ENCODE peak calls at places on chromosomes 4 and X, in eight cellular contexts. F, O, X, I, Y, C, Z and V are unnamed samples. For H3K4me1, the result is how much of the 10 kb centered on the place peaks cover.

GRCh38 chr4:146247356-146247755 is 33.0 kb downstream of the REELD1 start:
- DNase-seq in F (no peak), O (no peak), X (no peak), I (no peak), Y (no peak), C (no peak), Z (no peak), V (no peak)

GRCh38 chrX:8144925-8145324 is 26.1 kb downstream of the VCX2 start:
- DNase-seq in F (no peak), O (no peak), X (no peak), I (no peak), Y (no peak), C (no peak), Z (no peak), V (no peak)

GRCh38 chr4:186685744-186686143 is 37.9 kb downstream of the FAT1 start:
- DNase-seq in F (peak), O (no peak), X (no peak), I (peak), Y (no peak), C (no peak), Z (no peak), V (no peak)

GRCh38 chr4:113773756-113774155 is 12.2 kb upstream of the CAMK2D start:
- DNase-seq in F (no peak), O (no peak), X (no peak), I (no peak), Y (no peak), C (no peak), Z (no peak), V (no peak)

GRCh38 chr4:165207016-165207430 is 338 bp upstream of the KLHL2 start:
- DNase-seq in F (peak), O (no peak), X (no peak), I (no peak), Y (peak), C (peak), Z (no peak), V (peak)

GRCh38 chr4:158170691-158171455 is 2.0 kb downstream of the GASK1B start:
- DNase-seq in F (no peak), O (peak), X (no peak), I (no peak), Y (peak), C (peak), Z (peak), V (peak)

GRCh38 chrX:20046864-20047263 is 56.0 kb upstream of the BCLAF3 start:
- DNase-seq in F (no peak), O (no peak), X (no peak), I (no peak), Y (no peak), C (no peak), Z (no peak), V (no peak)

GRCh38 chrX:19017271-19017670 is 33.4 kb upstream of the PHKA2 start:
- DNase-seq in F (peak), O (peak), X (no peak), I (no peak), Y (peak), C (no peak), Z (no peak), V (no peak)

GRCh38 chr4:76504613-76505465 is 69.8 kb downstream of the SHROOM3 start:
- DNase-seq in F (peak), O (peak), X (no peak), I (peak), Y (no peak), C (no peak), Z (no peak), V (no peak)

GRCh38 chr4:75997946-75998345 is 7.2 kb upstream of the SDAD1 start:
- DNase-seq in F (no peak), O (no peak), X (no peak), I (no peak), Y (no peak), C (no peak), Z (no peak), V (no peak)

GRCh38 chrX:68504237-68504636 is 5.4 kb downstream of the YIPF6 start:
- DNase-seq in F (peak), O (no peak), X (no peak), I (no peak), Y (no peak), C (no peak), Z (no peak), V (no peak)

GRCh38 chrX:69603566-69604194 is 12.2 kb upstream of the EDA start:
- DNase-seq in F (no peak), O (no peak), X (no peak), I (no peak), Y (no peak), C (peak), Z (no peak), V (no peak)

GRCh38 chr4:107736924-107737448 is 17.0 kb upstream of the PAPSS1 start:
- DNase-seq in F (peak), O (peak), X (no peak), I (peak), Y (no peak), C (no peak), Z (no peak), V (no peak)

GRCh38 chrX:49186125-49187027 is at the start of gene PRICKLE3:
- DNase-seq in F (peak), O (peak), X (peak), I (no peak), Y (peak), C (peak), Z (peak), V (peak)
- TF ChIP-seq POLR2A in F (peak), O (peak), X (no peak), I (no peak), Y (no peak), C (peak), Z (peak), V (peak)

DNA sequence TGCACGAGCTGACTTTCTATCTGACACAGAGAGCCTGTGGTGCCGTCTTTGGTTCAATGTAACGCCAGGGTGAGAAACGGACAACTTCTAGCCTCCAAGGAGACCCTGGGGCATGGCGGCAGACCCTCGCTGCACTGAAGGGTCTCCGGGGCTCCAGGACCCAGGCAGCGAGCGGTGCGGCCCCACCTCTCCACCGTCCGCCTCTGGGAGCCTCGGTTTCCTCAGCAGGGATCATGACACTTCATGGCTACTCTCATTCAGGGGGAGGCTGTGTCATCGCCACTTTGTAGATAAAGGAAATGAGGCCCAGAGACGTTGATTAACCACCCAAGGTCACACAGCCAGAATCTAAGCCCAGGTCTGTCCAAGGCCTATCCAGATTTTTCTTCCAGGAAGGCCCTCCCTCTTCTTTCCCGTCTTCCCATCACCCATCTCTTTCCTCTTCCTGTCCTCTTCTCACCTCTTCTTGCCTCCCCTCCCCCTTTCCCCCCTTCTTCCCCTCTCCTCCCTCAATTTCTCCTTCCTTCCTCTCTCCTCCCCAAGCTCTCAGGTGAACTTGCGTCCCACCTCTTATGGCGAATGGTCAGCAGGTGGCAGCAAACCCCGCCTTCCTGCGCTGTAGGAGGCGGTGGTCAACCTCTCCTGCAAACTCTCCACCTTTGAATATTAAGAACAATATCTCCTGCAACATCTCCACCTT is 69.3 kb upstream of the HMX1 start:
- DNase-seq in F (peak), O (peak), X (no peak), I (no peak), Y (no peak), C (no peak), Z (no peak), V (no peak)
- TF ChIP-seq CTCF in F (peak), O (peak), X (no peak), I (peak), Y (no peak), C (no peak), Z (no peak), V (peak)

DNA sequence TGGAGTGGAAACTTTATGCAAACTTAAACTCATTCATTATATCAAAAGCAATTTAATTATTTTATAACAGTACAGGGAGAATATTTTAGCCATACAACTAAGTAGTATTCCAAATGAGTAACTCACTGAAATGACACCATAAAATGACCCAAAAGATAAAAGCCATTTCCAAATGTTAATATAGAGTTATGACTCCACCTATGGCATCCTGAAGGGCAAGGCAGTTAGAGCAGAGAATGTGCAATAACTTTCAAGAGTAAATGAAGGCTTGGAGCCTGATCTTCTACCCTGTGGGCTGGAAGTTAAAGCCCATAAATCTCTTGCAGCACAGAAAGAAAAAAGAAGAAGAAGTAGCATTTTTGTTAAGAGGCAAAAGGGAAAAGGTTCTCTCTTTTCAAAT is 176.2 kb upstream of the SLIT2 start:
- DNase-seq in F (no peak), O (no peak), X (no peak), I (no peak), Y (no peak), C (no peak), Z (no peak), V (no peak)
- H3K4me1 ChIP-seq in F (under half), O (under half), X (under half), I (under half), Y (under half), C (under half), Z (under half), V (under half)

GRCh38 chr4:184269879-184270430 is 52.3 kb upstream of the ENPP6 start:
- DNase-seq in F (no peak), O (no peak), X (no peak), I (no peak), Y (no peak), C (no peak), Z (no peak), V (no peak)

GRCh38 chr4:184265566-184266351 is 48.1 kb upstream of the ENPP6 start:
- DNase-seq in F (peak), O (peak), X (no peak), I (peak), Y (no peak), C (no peak), Z (no peak), V (no peak)

GRCh38 chr4:184267673-184268573 is 50.2 kb upstream of the ENPP6 start:
- DNase-seq in F (peak), O (peak), X (peak), I (peak), Y (no peak), C (no peak), Z (no peak), V (peak)

GRCh38 chr4:184268574-184269160 is 51.0 kb upstream of the ENPP6 start:
- DNase-seq in F (peak), O (peak), X (no peak), I (no peak), Y (no peak), C (no peak), Z (no peak), V (no peak)

DNA sequence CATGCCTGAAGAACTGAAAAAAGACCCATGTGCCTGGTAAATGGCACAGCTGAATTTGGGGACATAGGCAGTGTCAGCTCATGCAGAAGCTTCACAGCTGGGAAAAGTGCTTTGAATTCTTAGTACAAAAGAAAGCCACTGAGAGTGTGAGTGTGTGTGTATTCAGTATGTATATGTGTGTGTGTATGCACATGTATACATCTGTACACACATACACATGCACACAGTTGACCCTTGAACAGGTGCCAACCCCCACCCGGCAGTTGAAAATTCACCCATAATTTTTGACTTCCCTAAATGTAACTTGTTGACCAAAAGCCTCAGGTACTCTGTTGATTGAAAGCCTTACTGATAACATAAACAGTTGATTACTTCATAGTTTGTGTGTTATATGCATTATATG is 49.5 kb upstream of the ENPP6 start:
- DNase-seq in F (no peak), O (no peak), X (no peak), I (no peak), Y (no peak), C (no peak), Z (no peak), V (no peak)
- TF ChIP-seq POLR2A in F (no peak), O (no peak), X (no peak), I (no peak), Y (no peak), C (no peak), Z (no peak), V (no peak)

GRCh38 chr4:15936495-15936894 is 2.0 kb downstream of the FGFBP1 start:
- DNase-seq in F (no peak), O (no peak), X (peak), I (no peak), Y (no peak), C (no peak), Z (no peak), V (no peak)
- TF ChIP-seq CTCF in F (no peak), O (no peak), X (no peak), I (no peak), Y (no peak), C (no peak), Z (no peak), V (no peak)

DNA sequence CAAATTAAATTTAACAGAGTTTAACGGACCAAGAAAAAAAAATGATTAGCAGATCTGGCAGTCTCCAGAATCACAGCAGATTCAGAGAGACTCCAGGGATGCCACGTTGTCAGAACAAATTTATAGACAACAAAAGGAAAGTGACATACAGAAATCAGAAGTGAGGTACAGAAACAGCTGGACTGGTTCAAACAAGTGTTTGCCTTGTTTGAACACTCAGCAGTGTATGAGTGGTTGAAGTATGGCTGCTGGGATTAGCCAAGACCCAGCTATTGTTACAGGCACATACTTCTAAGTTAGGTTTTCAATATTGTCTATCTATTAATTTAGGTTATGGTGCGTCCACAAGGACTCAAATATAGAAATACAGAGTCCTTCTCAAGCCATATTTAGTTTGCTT is 19.1 kb downstream of the PIR start:
- DNase-seq in F (no peak), O (no peak), X (no peak), I (no peak), Y (no peak), C (no peak), Z (no peak), V (no peak)
- H3K4me1 ChIP-seq in F (under half), O (under half), X (under half), I (under half), Y (under half), C (under half), Z (under half), V (under half)

GRCh38 chr4:100049872-100050271 is 99.8 kb upstream of the H2AZ1 start:
- DNase-seq in F (no peak), O (no peak), X (no peak), I (no peak), Y (no peak), C (no peak), Z (no peak), V (no peak)
- TF ChIP-seq POLR2A in F (no peak), O (no peak), X (no peak), I (no peak), Y (no peak), C (no peak), Z (no peak), V (no peak)

DNA sequence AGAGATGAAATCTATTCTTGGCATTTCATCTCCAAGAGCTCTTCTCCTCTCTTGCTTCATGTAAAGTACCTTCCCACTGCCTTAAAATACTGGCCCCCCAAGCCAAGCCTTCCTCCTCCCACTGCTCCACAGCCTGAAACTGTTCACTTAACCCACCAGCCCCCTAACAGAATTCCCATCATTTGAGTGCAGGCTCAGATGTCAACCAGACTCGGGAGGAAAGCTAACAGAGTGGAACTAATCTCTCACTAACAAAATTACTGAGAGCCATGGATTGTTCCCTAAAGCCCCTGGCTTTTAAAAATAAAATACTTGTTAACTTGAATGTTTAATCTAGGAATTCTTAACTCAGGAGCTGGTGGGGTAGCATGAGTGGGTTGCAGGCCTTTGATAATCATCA is 7.1 kb upstream of the DCUN1D4 start:
- DNase-seq in F (no peak), O (no peak), X (no peak), I (no peak), Y (no peak), C (no peak), Z (no peak), V (no peak)
- TF ChIP-seq CTCF in F (no peak), O (no peak), X (no peak), I (no peak), Y (no peak), C (no peak), Z (no peak), V (no peak)

DNA sequence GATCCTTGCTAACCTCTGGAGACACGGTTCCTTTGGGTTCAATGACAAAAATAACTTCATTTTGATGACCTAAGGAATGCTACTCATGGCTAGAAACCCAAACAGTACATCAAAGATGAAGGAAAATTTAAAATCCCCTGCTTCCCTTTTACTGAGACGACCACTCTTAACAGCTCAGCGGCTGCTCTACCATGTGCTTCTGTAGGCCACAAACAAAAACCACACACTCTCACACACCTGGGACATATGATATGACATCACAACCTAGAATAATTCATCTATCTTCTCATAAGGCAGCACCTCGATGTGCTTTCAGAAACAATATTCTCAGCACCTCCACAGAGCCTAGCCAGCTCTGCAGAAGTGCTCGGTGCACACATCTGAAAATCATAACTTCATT is 34.7 kb downstream of the ABLIM2 start:
- DNase-seq in F (no peak), O (no peak), X (no peak), I (no peak), Y (no peak), C (no peak), Z (no peak), V (no peak)
- H3K4me1 ChIP-seq in F (under half), O (under half), X (under half), I (under half), Y (under half), C (under half), Z (under half), V (under half)

GRCh38 chr4:109077486-109077885 is 225.0 kb downstream of the COL25A1 start:
- DNase-seq in F (no peak), O (no peak), X (no peak), I (no peak), Y (no peak), C (no peak), Z (no peak), V (no peak)
- TF ChIP-seq POLR2A in F (no peak), O (no peak), X (no peak), I (no peak), Y (no peak), C (no peak), Z (no peak), V (no peak)